ENCODE peak calls at places on chromosomes 16 and 17, in seven cellular contexts. One of them, this sample, is unnamed.
A peak's percentile ranks its signal among the peaks of the same experiment; 100 is the strongest.

GRCh38 chr17:63497708-63498483 is 21.0 kb downstream of the ACE start:
- DNase-seq in CD8-positive, alpha-beta T cell: no peak
- DNase-seq in SK-N-SH: peak; percentile 78
- DNase-seq in astrocyte of the cerebellum: no peak
- DNase-seq in uterus: no peak
- DNase-seq in Peyer's patch: no peak
- DNase-seq in glutamatergic neuron: peak; percentile 47
- DNase-seq in this sample: no peak

GRCh38 chr16:11208916-11209665 is 46.9 kb downstream of the SOCS1 start:
- DNase-seq in CD8-positive, alpha-beta T cell: no peak
- DNase-seq in SK-N-SH: no peak
- DNase-seq in astrocyte of the cerebellum: no peak
- DNase-seq in uterus: no peak
- DNase-seq in Peyer's patch: no peak
- DNase-seq in glutamatergic neuron: no peak
- DNase-seq in this sample: no peak

GRCh38 chr16:49019081-49019633 is 262.5 kb downstream of the CBLN1 start:
- DNase-seq in CD8-positive, alpha-beta T cell: no peak
- DNase-seq in SK-N-SH: no peak
- DNase-seq in astrocyte of the cerebellum: peak; percentile 61
- DNase-seq in uterus: no peak
- DNase-seq in Peyer's patch: no peak
- DNase-seq in glutamatergic neuron: peak; percentile 62
- DNase-seq in this sample: no peak

GRCh38 chr17:9928601-9929341 is 23.7 kb upstream of the RCVRN start:
- DNase-seq in CD8-positive, alpha-beta T cell: no peak
- DNase-seq in SK-N-SH: peak; percentile 58
- DNase-seq in astrocyte of the cerebellum: peak; percentile 82
- DNase-seq in uterus: peak; percentile 56
- DNase-seq in Peyer's patch: no peak
- DNase-seq in glutamatergic neuron: peak; percentile 57
- DNase-seq in this sample: no peak

GRCh38 chr16:70779361-70779760 is 21.6 kb downstream of the VAC14 start:
- DNase-seq in CD8-positive, alpha-beta T cell: no peak
- DNase-seq in SK-N-SH: no peak
- DNase-seq in astrocyte of the cerebellum: no peak
- DNase-seq in uterus: no peak
- DNase-seq in Peyer's patch: no peak
- DNase-seq in glutamatergic neuron: no peak
- DNase-seq in this sample: no peak

GRCh38 chr16:3945751-3946603 is 65.5 kb upstream of the CREBBP start:
- DNase-seq in CD8-positive, alpha-beta T cell: no peak
- DNase-seq in SK-N-SH: no peak
- DNase-seq in astrocyte of the cerebellum: peak; percentile 99
- DNase-seq in uterus: no peak
- DNase-seq in Peyer's patch: no peak
- DNase-seq in glutamatergic neuron: no peak
- DNase-seq in this sample: no peak

GRCh38 chr16:53817812-53818211 is 113.9 kb downstream of the FTO start:
- DNase-seq in CD8-positive, alpha-beta T cell: no peak
- DNase-seq in SK-N-SH: peak; percentile 19
- DNase-seq in astrocyte of the cerebellum: peak; percentile 29
- DNase-seq in uterus: no peak
- DNase-seq in Peyer's patch: no peak
- DNase-seq in glutamatergic neuron: no peak
- DNase-seq in this sample: no peak

GRCh38 chr17:18247613-18248001 is 10.9 kb downstream of the FLII start:
- DNase-seq in CD8-positive, alpha-beta T cell: no peak
- DNase-seq in SK-N-SH: no peak
- DNase-seq in astrocyte of the cerebellum: no peak
- DNase-seq in uterus: peak; percentile 47
- DNase-seq in Peyer's patch: peak; percentile 57
- DNase-seq in glutamatergic neuron: no peak
- DNase-seq in this sample: no peak

GRCh38 chr17:390025-390424 is 37.4 kb upstream of the RPH3AL start:
- DNase-seq in CD8-positive, alpha-beta T cell: no peak
- DNase-seq in SK-N-SH: no peak
- DNase-seq in astrocyte of the cerebellum: no peak
- DNase-seq in uterus: no peak
- DNase-seq in Peyer's patch: no peak
- DNase-seq in glutamatergic neuron: no peak
- DNase-seq in this sample: no peak

GRCh38 chr17:82931696-82932060 is 91.9 kb upstream of the ZNF750 start:
- DNase-seq in CD8-positive, alpha-beta T cell: no peak
- DNase-seq in SK-N-SH: no peak
- DNase-seq in astrocyte of the cerebellum: peak; percentile 74
- DNase-seq in uterus: peak; percentile 84
- DNase-seq in Peyer's patch: peak; percentile 60
- DNase-seq in glutamatergic neuron: no peak
- DNase-seq in this sample: no peak

GRCh38 chr16:85486256-85486915 is 126.7 kb upstream of the GSE1 start:
- DNase-seq in CD8-positive, alpha-beta T cell: no peak
- DNase-seq in SK-N-SH: no peak
- DNase-seq in astrocyte of the cerebellum: no peak
- DNase-seq in uterus: no peak
- DNase-seq in Peyer's patch: no peak
- DNase-seq in glutamatergic neuron: no peak
- DNase-seq in this sample: no peak

GRCh38 chr16:85488414-85488813 is 124.7 kb upstream of the GSE1 start:
- DNase-seq in CD8-positive, alpha-beta T cell: no peak
- DNase-seq in SK-N-SH: no peak
- DNase-seq in astrocyte of the cerebellum: no peak
- DNase-seq in uterus: no peak
- DNase-seq in Peyer's patch: no peak
- DNase-seq in glutamatergic neuron: no peak
- DNase-seq in this sample: no peak

GRCh38 chr16:85484337-85485295 is 128.5 kb upstream of the GSE1 start:
- DNase-seq in CD8-positive, alpha-beta T cell: no peak
- DNase-seq in SK-N-SH: no peak
- DNase-seq in astrocyte of the cerebellum: no peak
- DNase-seq in uterus: no peak
- DNase-seq in Peyer's patch: no peak
- DNase-seq in glutamatergic neuron: no peak
- DNase-seq in this sample: no peak

GRCh38 chr16:85483424-85483823 is 129.7 kb upstream of the GSE1 start:
- DNase-seq in CD8-positive, alpha-beta T cell: no peak
- DNase-seq in SK-N-SH: no peak
- DNase-seq in astrocyte of the cerebellum: no peak
- DNase-seq in uterus: no peak
- DNase-seq in Peyer's patch: no peak
- DNase-seq in glutamatergic neuron: no peak
- DNase-seq in this sample: no peak

GRCh38 chr16:85485379-85485778 is 127.7 kb upstream of the GSE1 start:
- DNase-seq in CD8-positive, alpha-beta T cell: no peak
- DNase-seq in SK-N-SH: no peak
- DNase-seq in astrocyte of the cerebellum: no peak
- DNase-seq in uterus: no peak
- DNase-seq in Peyer's patch: no peak
- DNase-seq in glutamatergic neuron: no peak
- DNase-seq in this sample: no peak
- TF ChIP-seq CTCF in CD8-positive, alpha-beta T cell: no peak
- TF ChIP-seq CTCF in SK-N-SH: no peak
- TF ChIP-seq CTCF in astrocyte of the cerebellum: no peak
- TF ChIP-seq CTCF in uterus: no peak
- TF ChIP-seq CTCF in Peyer's patch: no peak
- TF ChIP-seq CTCF in glutamatergic neuron: no peak
- TF ChIP-seq CTCF in this sample: no peak

GRCh38 chr16:86567701-86568571 is 1.3 kb downstream of the FOXC2 start:
- DNase-seq in CD8-positive, alpha-beta T cell: no peak
- DNase-seq in SK-N-SH: no peak
- DNase-seq in astrocyte of the cerebellum: no peak
- DNase-seq in uterus: no peak
- DNase-seq in Peyer's patch: no peak
- DNase-seq in glutamatergic neuron: peak; percentile 44
- DNase-seq in this sample: no peak

GRCh38 chr16:86570542-86571196 is 4.0 kb downstream of the FOXC2 start:
- DNase-seq in CD8-positive, alpha-beta T cell: no peak
- DNase-seq in SK-N-SH: no peak
- DNase-seq in astrocyte of the cerebellum: no peak
- DNase-seq in uterus: no peak
- DNase-seq in Peyer's patch: no peak
- DNase-seq in glutamatergic neuron: no peak
- DNase-seq in this sample: no peak

GRCh38 chr16:86566966-86567700 is 504 bp downstream of the FOXC2 start:
- DNase-seq in CD8-positive, alpha-beta T cell: no peak
- DNase-seq in SK-N-SH: no peak
- DNase-seq in astrocyte of the cerebellum: no peak
- DNase-seq in uterus: no peak
- DNase-seq in Peyer's patch: no peak
- DNase-seq in glutamatergic neuron: peak; percentile 26
- DNase-seq in this sample: no peak

GRCh38 chr16:86569843-86570447 is 3.3 kb downstream of the FOXC2 start:
- DNase-seq in CD8-positive, alpha-beta T cell: no peak
- DNase-seq in SK-N-SH: no peak
- DNase-seq in astrocyte of the cerebellum: no peak
- DNase-seq in uterus: no peak
- DNase-seq in Peyer's patch: no peak
- DNase-seq in glutamatergic neuron: no peak
- DNase-seq in this sample: no peak

DNA sequence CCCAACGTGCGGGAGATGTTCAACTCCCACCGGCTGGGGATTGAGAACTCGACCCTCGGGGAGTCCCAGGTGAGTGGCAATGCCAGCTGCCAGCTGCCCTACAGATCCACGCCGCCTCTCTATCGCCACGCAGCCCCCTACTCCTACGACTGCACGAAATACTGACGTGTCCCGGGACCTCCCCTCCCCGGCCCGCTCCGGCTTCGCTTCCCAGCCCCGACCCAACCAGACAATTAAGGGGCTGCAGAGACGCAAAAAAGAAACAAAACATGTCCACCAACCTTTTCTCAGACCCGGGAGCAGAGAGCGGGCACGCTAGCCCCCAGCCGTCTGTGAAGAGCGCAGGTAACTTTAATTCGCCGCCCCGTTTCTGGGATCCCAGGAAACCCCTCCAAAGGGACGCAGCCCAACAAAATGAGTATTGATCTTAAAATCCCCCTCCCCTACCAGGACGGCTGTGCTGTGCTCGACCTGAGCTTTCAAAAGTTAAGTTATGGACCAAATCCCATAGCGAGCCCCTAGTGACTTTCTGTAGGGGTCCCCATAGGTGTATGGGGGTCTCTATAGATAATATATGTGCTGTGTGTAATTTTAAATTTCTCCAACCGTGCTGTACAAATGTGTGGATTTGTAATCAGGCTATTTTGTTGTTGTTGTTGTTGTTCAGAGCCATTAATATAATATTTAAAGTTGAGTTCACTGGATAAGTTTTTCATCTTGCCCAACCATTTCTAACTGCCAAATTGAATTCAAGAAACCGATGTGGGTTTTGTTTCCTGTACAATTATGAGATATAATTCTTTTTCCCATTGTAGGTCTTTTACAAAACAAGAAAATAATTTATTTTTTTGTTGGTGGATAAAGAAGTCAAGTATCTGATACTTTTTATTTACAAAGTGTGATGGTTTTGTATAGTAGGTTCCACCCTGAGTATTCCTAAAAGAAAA is 2.3 kb downstream of the FOXC2 start:
- DNase-seq in CD8-positive, alpha-beta T cell: no peak
- DNase-seq in SK-N-SH: no peak
- DNase-seq in astrocyte of the cerebellum: no peak
- DNase-seq in uterus: no peak
- DNase-seq in Peyer's patch: no peak
- DNase-seq in glutamatergic neuron: no peak
- DNase-seq in this sample: no peak
- TF ChIP-seq CTCF in CD8-positive, alpha-beta T cell: no peak
- TF ChIP-seq CTCF in SK-N-SH: no peak
- TF ChIP-seq CTCF in astrocyte of the cerebellum: no peak
- TF ChIP-seq CTCF in uterus: no peak
- TF ChIP-seq CTCF in Peyer's patch: no peak
- TF ChIP-seq CTCF in glutamatergic neuron: no peak
- TF ChIP-seq CTCF in this sample: no peak

GRCh38 chr16:593406-593805 is 3.5 kb downstream of the RAB40C start:
- DNase-seq in CD8-positive, alpha-beta T cell: no peak
- DNase-seq in SK-N-SH: no peak
- DNase-seq in astrocyte of the cerebellum: no peak
- DNase-seq in uterus: no peak
- DNase-seq in Peyer's patch: peak; percentile 84
- DNase-seq in glutamatergic neuron: no peak
- DNase-seq in this sample: no peak

GRCh38 chr16:590875-591200 is 972 bp downstream of the RAB40C start:
- DNase-seq in CD8-positive, alpha-beta T cell: no peak
- DNase-seq in SK-N-SH: no peak
- DNase-seq in astrocyte of the cerebellum: no peak
- DNase-seq in uterus: no peak
- DNase-seq in Peyer's patch: no peak
- DNase-seq in glutamatergic neuron: no peak
- DNase-seq in this sample: no peak

GRCh38 chr16:591892-592517 is 2.1 kb downstream of the RAB40C start:
- DNase-seq in CD8-positive, alpha-beta T cell: no peak
- DNase-seq in SK-N-SH: no peak
- DNase-seq in astrocyte of the cerebellum: no peak
- DNase-seq in uterus: no peak
- DNase-seq in Peyer's patch: no peak
- DNase-seq in glutamatergic neuron: no peak
- DNase-seq in this sample: no peak

GRCh38 chr16:593807-594206 is 3.9 kb downstream of the RAB40C start:
- DNase-seq in CD8-positive, alpha-beta T cell: no peak
- DNase-seq in SK-N-SH: no peak
- DNase-seq in astrocyte of the cerebellum: no peak
- DNase-seq in uterus: no peak
- DNase-seq in Peyer's patch: no peak
- DNase-seq in glutamatergic neuron: no peak
- DNase-seq in this sample: no peak

GRCh38 chr16:592518-593306 is 2.8 kb downstream of the RAB40C start:
- DNase-seq in CD8-positive, alpha-beta T cell: no peak
- DNase-seq in SK-N-SH: no peak
- DNase-seq in astrocyte of the cerebellum: no peak
- DNase-seq in uterus: no peak
- DNase-seq in Peyer's patch: peak; percentile 72
- DNase-seq in glutamatergic neuron: no peak
- DNase-seq in this sample: no peak
- TF ChIP-seq CTCF in CD8-positive, alpha-beta T cell: no peak
- TF ChIP-seq CTCF in SK-N-SH: no peak
- TF ChIP-seq CTCF in astrocyte of the cerebellum: no peak
- TF ChIP-seq CTCF in uterus: no peak
- TF ChIP-seq CTCF in Peyer's patch: no peak
- TF ChIP-seq CTCF in glutamatergic neuron: no peak
- TF ChIP-seq CTCF in this sample: no peak

GRCh38 chr17:49404906-49405305 is 9.8 kb downstream of the PHB1 start:
- DNase-seq in CD8-positive, alpha-beta T cell: peak; percentile 34
- DNase-seq in SK-N-SH: no peak
- DNase-seq in astrocyte of the cerebellum: no peak
- DNase-seq in uterus: no peak
- DNase-seq in Peyer's patch: no peak
- DNase-seq in glutamatergic neuron: no peak
- DNase-seq in this sample: no peak

GRCh38 chr17:49409066-49409465 is 5.6 kb downstream of the PHB1 start:
- DNase-seq in CD8-positive, alpha-beta T cell: peak; percentile 36
- DNase-seq in SK-N-SH: no peak
- DNase-seq in astrocyte of the cerebellum: no peak
- DNase-seq in uterus: no peak
- DNase-seq in Peyer's patch: no peak
- DNase-seq in glutamatergic neuron: no peak
- DNase-seq in this sample: no peak

GRCh38 chr17:49406791-49407190 is 7.9 kb downstream of the PHB1 start:
- DNase-seq in CD8-positive, alpha-beta T cell: no peak
- DNase-seq in SK-N-SH: no peak
- DNase-seq in astrocyte of the cerebellum: no peak
- DNase-seq in uterus: no peak
- DNase-seq in Peyer's patch: no peak
- DNase-seq in glutamatergic neuron: no peak
- DNase-seq in this sample: no peak

GRCh38 chr17:49404371-49404770 is 10.3 kb downstream of the PHB1 start:
- DNase-seq in CD8-positive, alpha-beta T cell: peak; percentile 64
- DNase-seq in SK-N-SH: no peak
- DNase-seq in astrocyte of the cerebellum: no peak
- DNase-seq in uterus: no peak
- DNase-seq in Peyer's patch: peak; percentile 86
- DNase-seq in glutamatergic neuron: no peak
- DNase-seq in this sample: no peak

GRCh38 chr17:49407981-49408501 is 6.6 kb downstream of the PHB1 start:
- DNase-seq in CD8-positive, alpha-beta T cell: peak; percentile 90
- DNase-seq in SK-N-SH: peak; percentile 92
- DNase-seq in astrocyte of the cerebellum: peak; percentile 29
- DNase-seq in uterus: peak; percentile 58
- DNase-seq in Peyer's patch: peak; percentile 94
- DNase-seq in glutamatergic neuron: peak; percentile 90
- DNase-seq in this sample: peak; percentile 85
- TF ChIP-seq CTCF in CD8-positive, alpha-beta T cell: peak; percentile 94
- TF ChIP-seq CTCF in SK-N-SH: peak; percentile 100
- TF ChIP-seq CTCF in astrocyte of the cerebellum: peak; percentile 89
- TF ChIP-seq CTCF in uterus: peak; percentile 59
- TF ChIP-seq CTCF in Peyer's patch: peak; percentile 93
- TF ChIP-seq CTCF in glutamatergic neuron: peak; percentile 95
- TF ChIP-seq CTCF in this sample: peak; percentile 96